ENCODE peak calls at places on chromosomes 3 and 15, in four cellular contexts. W, L, S and V are unnamed samples.

GRCh38 chr3:24129549-24129948 is 184.5 kb downstream of the NR1D2 start:
- DNase-seq in W (no peak), L (no peak), S (no peak), V (no peak)

GRCh38 chr3:196604548-196604947 is 34.9 kb upstream of the NRROS start:
- DNase-seq in W (no peak), L (no peak), S (no peak), V (no peak)

GRCh38 chr3:45104715-45105711 is 41.2 kb downstream of the CDCP1 start:
- DNase-seq in W (no peak), L (no peak), S (no peak), V (no peak)

GRCh38 chr3:127406309-127407025 is 118.6 kb upstream of the PRR20G start:
- DNase-seq in W (no peak), L (peak), S (peak), V (peak)

GRCh38 chr3:162743091-162743490 is 1246.5 kb downstream of the OTOL1 start:
- DNase-seq in W (no peak), L (no peak), S (no peak), V (no peak)

GRCh38 chr3:23002846-23003800 is 200.0 kb upstream of the UBE2E2 start:
- DNase-seq in W (no peak), L (no peak), S (no peak), V (no peak)

GRCh38 chr3:162122405-162122804 is 625.8 kb downstream of the OTOL1 start:
- DNase-seq in W (no peak), L (no peak), S (no peak), V (no peak)

GRCh38 chr3:8990266-8991215 is 27.3 kb upstream of the RAD18 start:
- DNase-seq in W (no peak), L (no peak), S (no peak), V (no peak)

GRCh38 chr15:46489276-46489675 is 854.4 kb downstream of the SQOR start:
- DNase-seq in W (no peak), L (no peak), S (no peak), V (no peak)

GRCh38 chr3:61650276-61650675 is 88.9 kb downstream of the PTPRG start:
- DNase-seq in W (peak), L (no peak), S (peak), V (no peak)

GRCh38 chr15:62450061-62450460 is 285.0 kb upstream of the C2CD4B start:
- DNase-seq in W (no peak), L (no peak), S (no peak), V (no peak)

GRCh38 chr3:140421884-140422283 is 256.0 kb upstream of the TRIM42 start:
- DNase-seq in W (no peak), L (no peak), S (no peak), V (no peak)

GRCh38 chr3:51862886-51863285 is 1.5 kb downstream of the IQCF2 start:
- DNase-seq in W (no peak), L (no peak), S (no peak), V (no peak)

GRCh38 chr3:53974314-53974713 is 82.7 kb upstream of the SELENOK start:
- DNase-seq in W (no peak), L (no peak), S (no peak), V (no peak)

GRCh38 chr15:89090791-89091666 is 2.8 kb downstream of the ABHD2 start:
- DNase-seq in W (peak), L (no peak), S (peak), V (peak)

GRCh38 chr3:851098-851790 is 241.6 kb upstream of the CNTN6 start:
- DNase-seq in W (no peak), L (no peak), S (no peak), V (no peak)

GRCh38 chr3:139251529-139251928 is 92.3 kb upstream of the MRPS22 start:
- DNase-seq in W (no peak), L (no peak), S (no peak), V (no peak)

GRCh38 chr3:81732642-81733041 is 28.8 kb downstream of the GBE1 start:
- DNase-seq in W (no peak), L (no peak), S (no peak), V (no peak)

DNA sequence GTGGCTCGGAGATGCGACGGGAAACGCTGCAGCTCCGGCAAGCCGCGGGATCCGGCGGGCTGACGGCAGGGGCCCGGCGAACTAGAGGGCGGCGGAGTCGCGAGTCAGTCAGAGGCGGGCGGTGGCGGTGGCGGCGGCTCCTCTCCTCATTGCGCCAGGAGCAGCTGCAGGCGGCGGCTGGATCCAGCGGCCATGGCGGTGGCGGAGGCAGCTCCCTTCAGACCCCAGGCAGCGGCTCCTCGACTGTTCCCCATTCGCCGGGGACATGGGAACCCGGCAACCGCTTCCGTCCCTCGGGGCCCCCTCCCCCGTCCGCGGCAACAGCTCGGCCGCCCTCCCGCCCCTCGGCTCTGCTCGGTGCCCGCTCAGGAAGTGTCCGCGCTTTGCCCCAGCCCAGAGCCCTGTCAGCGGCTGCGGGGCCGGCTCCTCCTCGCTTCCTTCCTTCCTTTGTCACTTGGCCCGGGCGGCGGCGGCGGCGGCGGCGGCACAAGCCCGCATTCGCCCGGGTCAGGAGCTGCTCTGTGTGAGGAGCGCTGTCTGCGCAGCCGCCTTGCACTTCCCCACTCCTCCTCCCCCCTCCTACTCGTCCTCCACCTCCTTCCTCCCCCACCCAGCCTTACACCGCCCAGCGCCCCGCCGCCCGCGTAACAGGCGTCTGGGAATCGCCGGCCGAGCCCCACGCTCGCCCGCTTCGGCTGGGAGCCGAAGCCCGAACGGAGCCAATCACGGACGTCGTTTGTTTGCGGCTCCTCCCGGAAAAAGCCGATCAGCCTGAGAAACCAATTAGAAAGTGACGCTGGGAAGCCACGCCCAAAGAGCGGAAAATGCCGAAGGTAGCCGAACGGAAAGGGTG is at the start of gene GSK3B:
- DNase-seq in W (peak), L (peak), S (peak), V (peak)
- TF ChIP-seq POLR2AphosphoS5 in W (peak), L (peak), S (peak), V (peak)

GRCh38 chr3:186361612-186362408 is at the start of gene DGKG:
- DNase-seq in W (no peak), L (no peak), S (peak), V (peak)
- TF ChIP-seq POLR2AphosphoS5 in W (no peak), L (no peak), S (peak), V (peak)

GRCh38 chr3:7667774-7668173 is 806.9 kb downstream of the GRM7 start:
- DNase-seq in W (no peak), L (no peak), S (no peak), V (no peak)
- TF ChIP-seq POLR2AphosphoS5 in W (no peak), L (no peak), S (no peak), V (no peak)

DNA sequence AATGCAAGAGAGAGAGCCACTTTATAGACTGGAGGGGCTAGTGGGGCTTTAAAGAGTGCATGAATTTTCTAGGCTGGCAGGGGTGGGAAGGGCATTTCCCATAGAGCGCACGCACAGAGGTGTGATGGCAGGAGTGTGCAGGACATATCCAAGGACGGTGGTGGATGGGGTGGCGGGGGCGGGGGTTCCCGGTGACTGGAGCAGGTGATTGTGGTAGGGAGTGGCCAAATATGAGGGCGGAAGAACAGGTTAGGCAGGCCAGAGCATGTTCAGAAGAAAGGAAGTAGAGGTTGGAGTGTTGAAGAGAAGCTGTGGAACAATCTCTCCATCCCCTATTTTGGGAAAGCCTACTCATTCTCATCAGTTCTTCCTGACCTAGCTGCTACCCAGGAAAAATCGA is 18.1 kb downstream of the FAM81A start:
- DNase-seq in W (peak), L (peak), S (no peak), V (no peak)
- TF ChIP-seq POLR2AphosphoS5 in W (peak), L (no peak), S (no peak), V (no peak)

GRCh38 chr3:10283638-10284037 is 9.1 kb downstream of the GHRL start:
- DNase-seq in W (peak), L (no peak), S (no peak), V (no peak)
- TF ChIP-seq POLR2AphosphoS5 in W (no peak), L (no peak), S (no peak), V (no peak)

GRCh38 chr3:107939621-107940236 is 151.1 kb downstream of the CD47 start:
- DNase-seq in W (no peak), L (no peak), S (no peak), V (no peak)
- TF ChIP-seq POLR2AphosphoS5 in W (no peak), L (no peak), S (no peak), V (no peak)

GRCh38 chr15:63601026-63601726 is 4.0 kb downstream of the FBXL22 start:
- DNase-seq in W (no peak), L (no peak), S (peak), V (no peak)
- TF ChIP-seq POLR2AphosphoS5 in W (no peak), L (peak), S (no peak), V (peak)

GRCh38 chr3:11949351-11949750 is 54.8 kb upstream of the SYN2 start:
- DNase-seq in W (no peak), L (no peak), S (no peak), V (no peak)

GRCh38 chr3:11953350-11953749 is 50.8 kb upstream of the SYN2 start:
- DNase-seq in W (no peak), L (no peak), S (no peak), V (no peak)

GRCh38 chr3:11948331-11948730 is 55.9 kb upstream of the SYN2 start:
- DNase-seq in W (no peak), L (no peak), S (no peak), V (no peak)

GRCh38 chr3:11948866-11949265 is 55.3 kb upstream of the SYN2 start:
- DNase-seq in W (no peak), L (no peak), S (no peak), V (no peak)

GRCh38 chr3:11950576-11950975 is 53.6 kb upstream of the SYN2 start:
- DNase-seq in W (no peak), L (no peak), S (no peak), V (no peak)
- TF ChIP-seq POLR2AphosphoS5 in W (no peak), L (no peak), S (no peak), V (no peak)

DNA sequence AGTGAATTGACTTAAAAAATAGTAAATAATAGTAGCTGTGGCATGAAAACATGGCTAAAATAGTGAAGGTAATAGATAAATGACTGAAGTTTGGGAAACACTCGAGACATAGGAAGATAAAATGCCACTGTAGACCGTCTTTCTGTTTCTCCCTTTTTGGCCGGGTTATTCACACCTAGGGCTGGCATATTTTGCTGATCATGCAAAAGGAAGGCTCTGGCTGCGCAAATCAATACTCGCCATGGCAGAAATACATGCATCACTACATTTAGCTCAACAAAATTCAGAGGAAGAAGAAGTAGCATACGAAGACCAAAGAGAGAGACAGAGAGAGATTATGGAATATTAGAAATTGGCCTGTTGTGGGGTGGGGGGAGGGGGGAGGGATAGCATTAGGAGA is 242.2 kb upstream of the KBTBD8 start:
- DNase-seq in W (no peak), L (no peak), S (no peak), V (no peak)
- TF ChIP-seq POLR2AphosphoS5 in W (no peak), L (no peak), S (no peak), V (no peak)